ENCODE peak calls at places on chromosomes 13 and 19, in six cellular contexts. Z is stimulated activated CD4-positive, alpha-beta T cell treated with anti-CD3 and anti-CD28 coated beads, TNF-alpha, amount 100 ng/mL, for 1 hour; N is tibial artery; V is H54; L is activated CD4-positive, alpha-beta T cell treated with anti-CD3 and anti-CD28 coated beads, Interleukin-2, amount 50 U/mL, for 1 hour; D is IMR-90. C is an unnamed sample.

GRCh38 chr13:49098198-49098597 is 121.9 kb upstream of the MLNR start:
- DNase-seq in Z (no peak), N (peak; percentile 71), V (no peak), L (no peak), D (peak; percentile 99), C (no peak)

GRCh38 chr19:46602392-46603194 is 1.5 kb downstream of the CALM3 start:
- DNase-seq in Z (no peak), N (peak; percentile 73), V (no peak), L (no peak), D (no peak), C (no peak)

GRCh38 chr13:94825507-94825906 is 113.2 kb upstream of the SOX21 start:
- DNase-seq in Z (no peak), N (peak; percentile 66), V (no peak), L (no peak), D (no peak), C (no peak)

GRCh38 chr19:7013678-7014077 is 7.6 kb downstream of the MBD3L2B start:
- DNase-seq in Z (no peak), N (no peak), V (no peak), L (no peak), D (no peak), C (no peak)

GRCh38 chr19:45462174-45462573 is 5.6 kb upstream of the FOSB start:
- DNase-seq in Z (no peak), N (no peak), V (no peak), L (no peak), D (no peak), C (no peak)

GRCh38 chr13:80074143-80074752 is 266.7 kb downstream of the SPRY2 start:
- DNase-seq in Z (no peak), N (no peak), V (no peak), L (no peak), D (no peak), C (no peak)

GRCh38 chr19:40594657-40595077 is 6.5 kb upstream of the LTBP4 start:
- DNase-seq in Z (no peak), N (no peak), V (peak; percentile 92), L (no peak), D (peak; percentile 70), C (no peak)

GRCh38 chr19:48255376-48256303 is at the start of gene CARD8:
- DNase-seq in Z (peak; percentile 63), N (peak; percentile 86), V (peak; percentile 41), L (peak; percentile 73), D (peak; percentile 88), C (peak; percentile 91)

GRCh38 chr19:49790866-49791265 is 22.2 kb downstream of the FUZ start:
- DNase-seq in Z (no peak), N (peak; percentile 60), V (no peak), L (no peak), D (peak; percentile 11), C (no peak)

GRCh38 chr19:35856546-35857149 is at the start of gene KIRREL2:
- DNase-seq in Z (no peak), N (no peak), V (no peak), L (no peak), D (no peak), C (no peak)